ENCODE peak calls at places on chromosome 21, in four cellular contexts. V is progenitor cell of endocrine pancreas, M is GM10248, N is neural progenitor cell. W is an unnamed sample.

GRCh38 chr21:44800103-44800502 is 1.5 kb downstream of the UBE2G2 start:
- DNase-seq in V (no peak), N (peak; percentile 52), M (no peak), W (no peak)

GRCh38 chr21:43767980-43768867 is 7.9 kb downstream of the CSTB start:
- DNase-seq in V (no peak), N (peak; percentile 41), M (no peak), W (no peak)

GRCh38 chr21:42151148-42152074 is 67.5 kb upstream of the ABCG1 start:
- DNase-seq in N (no peak), M (no peak), V (no peak), W (no peak)

GRCh38 chr21:35561076-35561475 is 499.2 kb downstream of the SETD4 start:
- DNase-seq in N (no peak), V (no peak), M (no peak), W (no peak)

GRCh38 chr21:38272215-38272614 is 15.4 kb downstream of the KCNJ15 start:
- DNase-seq in V (no peak), M (no peak), N (no peak), W (no peak)

GRCh38 chr21:39314155-39315027 is 959 bp upstream of the BRWD1 start:
- DNase-seq in M (peak; percentile 47), V (peak; percentile 48), N (no peak), W (peak; percentile 56)

GRCh38 chr21:25688284-25689035 is 46.2 kb downstream of the ATP5PF start:
- DNase-seq in N (no peak), V (no peak), M (no peak), W (no peak)

GRCh38 chr21:42150458-42151085 is 68.4 kb upstream of the ABCG1 start:
- DNase-seq in M (no peak), V (no peak), N (no peak), W (no peak)

GRCh38 chr21:31444061-31444460 is 100.0 kb upstream of the TIAM1 start:
- DNase-seq in V (no peak), N (no peak), M (no peak), W (no peak)

GRCh38 chr21:28899220-28899619 is 93.5 kb downstream of the LTN1 start:
- DNase-seq in N (no peak), V (no peak), M (no peak), W (no peak)

GRCh38 chr21:28635541-28635940 is 357.1 kb downstream of the LTN1 start:
- DNase-seq in N (no peak), M (no peak), V (no peak), W (no peak)

GRCh38 chr21:32413697-32414578 is 1.4 kb downstream of the EVA1C start:
- DNase-seq in N (no peak), V (no peak), M (no peak), W (no peak)

GRCh38 chr21:38914071-38914491 is 108.4 kb downstream of the ETS2 start:
- DNase-seq in V (no peak), M (no peak), N (no peak), W (no peak)

GRCh38 chr21:34534522-34534921 is 22.5 kb upstream of the KCNE1 start:
- DNase-seq in V (no peak), M (no peak), N (no peak), W (no peak)

GRCh38 chr21:41833138-41834115 is 45.7 kb downstream of the PRDM15 start:
- DNase-seq in M (peak; percentile 71), V (no peak), N (no peak), W (peak; percentile 82)

GRCh38 chr21:38241029-38241740 is 15.6 kb upstream of the KCNJ15 start:
- DNase-seq in N (no peak), V (no peak), M (no peak), W (no peak)

GRCh38 chr21:39386194-39386593 is 37.3 kb upstream of the HMGN1 start:
- DNase-seq in N (no peak), M (peak; percentile 44), V (no peak), W (no peak)

GRCh38 chr21:36065497-36066036 is 4.3 kb upstream of the CBR1 start:
- DNase-seq in V (no peak), N (no peak), M (no peak), W (no peak)

GRCh38 chr21:45981154-45981606 is 390 bp upstream of the COL6A1 start:
- DNase-seq in M (peak; percentile 64), N (peak; percentile 91), V (peak; percentile 64), W (peak; percentile 80)

GRCh38 chr21:35111531-35111930 is 62.4 kb upstream of the RUNX1 start:
- DNase-seq in V (no peak), N (no peak), M (no peak), W (no peak)

GRCh38 chr21:35204125-35204524 is 155.0 kb upstream of the RUNX1 start:
- DNase-seq in M (no peak), N (no peak), V (no peak), W (no peak)

GRCh38 chr21:38811257-38811656 is 5.5 kb downstream of the ETS2 start:
- DNase-seq in N (no peak), M (no peak), V (no peak), W (no peak)

GRCh38 chr21:34885125-34885524 is 164.0 kb downstream of the RUNX1 start:
- DNase-seq in V (no peak), M (no peak), N (peak; percentile 43), W (no peak)

GRCh38 chr21:42524341-42525227 is 10.9 kb downstream of the SLC37A1 start:
- DNase-seq in M (peak; percentile 80), N (peak; percentile 75), V (peak; percentile 24), W (peak; percentile 83)

GRCh38 chr21:42479582-42479981 is 16.4 kb downstream of the RSPH1 start:
- DNase-seq in M (no peak), N (no peak), V (no peak), W (no peak)

GRCh38 chr21:35072557-35072956 is 23.5 kb upstream of the RUNX1 start:
- DNase-seq in M (no peak), V (no peak), N (no peak), W (no peak)

GRCh38 chr21:40616377-40616704 is 230.6 kb downstream of the DSCAM start:
- DNase-seq in V (no peak), N (no peak), M (no peak), W (no peak)

GRCh38 chr21:40620386-40621145 is 226.4 kb downstream of the DSCAM start:
- DNase-seq in M (no peak), V (no peak), N (no peak), W (no peak)

GRCh38 chr21:40618216-40618615 is 228.7 kb downstream of the DSCAM start:
- DNase-seq in N (peak; percentile 56), M (no peak), V (no peak), W (no peak)

DNA sequence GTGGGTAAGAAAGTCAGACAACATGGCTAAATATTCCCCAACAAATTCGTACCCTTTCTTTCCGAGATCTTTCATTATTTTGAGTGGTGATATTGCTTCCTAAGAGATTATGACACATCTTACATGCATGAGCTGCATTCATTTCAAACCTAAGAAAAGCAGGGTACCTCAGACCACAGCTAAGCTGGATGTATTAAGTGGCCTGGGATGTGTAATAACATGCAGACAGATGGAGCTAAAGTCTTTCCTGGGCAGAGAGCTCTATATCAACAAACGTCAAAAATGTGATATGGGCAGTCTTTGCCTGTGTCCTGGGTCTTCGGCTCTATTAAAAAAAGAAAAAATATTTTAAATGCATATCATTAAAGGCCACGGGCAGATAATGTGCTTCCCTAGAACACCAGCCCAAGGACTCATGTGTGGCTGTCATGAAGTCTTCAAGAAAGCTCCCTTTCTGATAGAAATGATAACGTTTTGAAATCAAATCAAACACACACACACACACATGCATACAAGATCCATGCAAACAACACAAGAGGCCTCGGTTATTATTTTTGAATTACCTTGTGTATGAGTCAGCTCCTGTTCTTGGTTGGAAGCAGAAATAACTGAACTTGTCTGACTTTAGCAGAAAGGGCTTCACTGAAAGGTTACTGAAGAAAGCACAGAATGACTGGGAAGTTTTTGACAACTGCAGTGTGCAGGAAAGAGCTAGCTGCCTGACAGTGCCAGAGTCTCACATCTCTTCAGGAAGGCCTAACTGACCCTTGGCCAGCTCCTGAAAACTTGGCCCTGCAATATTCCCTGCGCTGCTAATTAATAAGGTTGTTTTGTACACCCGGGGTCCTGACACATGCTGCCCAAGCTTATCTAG is 231.2 kb downstream of the DSCAM start:
- DNase-seq in V (no peak), N (no peak), M (no peak), W (no peak)
- TF ChIP-seq CTCF in V (no peak), N (no peak), M (no peak), W (no peak)

GRCh38 chr21:22120616-22121266 is 1122.5 kb downstream of the NCAM2 start:
- DNase-seq in M (no peak), N (peak; percentile 54), V (no peak), W (no peak)
- TF ChIP-seq CTCF in M (no peak), N (peak; percentile 61), V (peak; percentile 45), W (no peak)

GRCh38 chr21:21179619-21180336 is 181.6 kb downstream of the NCAM2 start:
- DNase-seq in V (no peak), N (no peak), M (no peak), W (no peak)
- TF ChIP-seq CTCF in V (no peak), N (no peak), M (no peak), W (no peak)

DNA sequence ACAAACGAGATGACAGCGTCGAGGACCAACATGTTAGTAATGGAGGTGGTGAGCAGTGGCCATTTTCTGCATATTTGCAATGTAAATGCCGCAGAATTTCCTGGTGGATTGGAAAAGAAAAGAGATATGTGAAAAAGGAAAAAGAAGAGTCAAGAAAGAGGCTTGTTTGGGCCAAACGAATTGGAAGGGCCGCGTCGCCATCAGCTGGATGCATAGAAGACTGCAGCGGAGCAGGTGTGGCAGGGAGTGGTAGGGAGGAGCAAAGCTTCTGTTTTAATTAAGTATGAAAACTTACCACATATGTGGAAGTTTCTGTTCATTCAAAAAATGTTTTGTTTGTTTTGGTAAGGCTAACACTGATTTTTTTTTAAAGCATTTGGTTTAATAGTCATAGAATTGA is 690.7 kb downstream of the NCAM2 start:
- DNase-seq in M (no peak), V (no peak), N (peak; percentile 67), W (no peak)
- TF ChIP-seq CTCF in M (no peak), V (peak; percentile 43), N (peak; percentile 71), W (no peak)

GRCh38 chr21:18384771-18385170 is 18.8 kb downstream of the TMPRSS15 start:
- DNase-seq in V (no peak), M (no peak), N (peak; percentile 54), W (no peak)
- TF ChIP-seq CTCF in V (peak; percentile 70), M (no peak), N (peak; percentile 78), W (peak; percentile 29)

W was measured in GM13977.